ENCODE peak calls at places on chromosomes 4 and X, in six cellular contexts. One of them, this sample, is unnamed.

GRCh38 chrX:77422886-77423648 is 24.1 kb upstream of the FGF16 start:
- DNase-seq in stimulated activated CD8-positive, alpha-beta memory T cell treated with anti-CD3 and anti-CD28 coated beads, Interleukin-7, amount 100 ng/mL, for 4 hours: no peak
- DNase-seq in substantia nigra: no peak
- DNase-seq in endodermal cell: peak; percentile 87
- DNase-seq in MG63: no peak
- DNase-seq in fibroblast of lung: no peak
- DNase-seq in this sample: no peak

GRCh38 chr4:150283689-150284088 is 205.4 kb downstream of the DCLK2 start:
- DNase-seq in stimulated activated CD8-positive, alpha-beta memory T cell treated with anti-CD3 and anti-CD28 coated beads, Interleukin-7, amount 100 ng/mL, for 4 hours: no peak
- DNase-seq in substantia nigra: no peak
- DNase-seq in endodermal cell: no peak
- DNase-seq in MG63: no peak
- DNase-seq in fibroblast of lung: peak; percentile 98
- DNase-seq in this sample: no peak

GRCh38 chrX:129637217-129638109 is 17.3 kb downstream of the APLN start:
- DNase-seq in stimulated activated CD8-positive, alpha-beta memory T cell treated with anti-CD3 and anti-CD28 coated beads, Interleukin-7, amount 100 ng/mL, for 4 hours: peak; percentile 53
- DNase-seq in substantia nigra: peak; percentile 63
- DNase-seq in endodermal cell: peak; percentile 90
- DNase-seq in MG63: peak; percentile 47
- DNase-seq in fibroblast of lung: peak; percentile 30
- DNase-seq in this sample: peak; percentile 32

GRCh38 chr4:12889054-12889453 is 595.1 kb downstream of the RAB28 start:
- DNase-seq in stimulated activated CD8-positive, alpha-beta memory T cell treated with anti-CD3 and anti-CD28 coated beads, Interleukin-7, amount 100 ng/mL, for 4 hours: no peak
- DNase-seq in substantia nigra: no peak
- DNase-seq in endodermal cell: no peak
- DNase-seq in MG63: peak; percentile 23
- DNase-seq in fibroblast of lung: peak; percentile 11
- DNase-seq in this sample: peak; percentile 39

GRCh38 chr4:78310056-78310731 is 241.4 kb upstream of the ANXA3 start:
- DNase-seq in stimulated activated CD8-positive, alpha-beta memory T cell treated with anti-CD3 and anti-CD28 coated beads, Interleukin-7, amount 100 ng/mL, for 4 hours: no peak
- DNase-seq in substantia nigra: no peak
- DNase-seq in endodermal cell: no peak
- DNase-seq in MG63: no peak
- DNase-seq in fibroblast of lung: no peak
- DNase-seq in this sample: no peak

GRCh38 chrX:65769564-65770292 is 102.3 kb downstream of the MSN start:
- DNase-seq in stimulated activated CD8-positive, alpha-beta memory T cell treated with anti-CD3 and anti-CD28 coated beads, Interleukin-7, amount 100 ng/mL, for 4 hours: no peak
- DNase-seq in substantia nigra: no peak
- DNase-seq in endodermal cell: no peak
- DNase-seq in MG63: no peak
- DNase-seq in fibroblast of lung: no peak
- DNase-seq in this sample: no peak

GRCh38 chr4:183354213-183354612 is 32.0 kb upstream of the CLDN24 start:
- DNase-seq in stimulated activated CD8-positive, alpha-beta memory T cell treated with anti-CD3 and anti-CD28 coated beads, Interleukin-7, amount 100 ng/mL, for 4 hours: no peak
- DNase-seq in substantia nigra: no peak
- DNase-seq in endodermal cell: no peak
- DNase-seq in MG63: no peak
- DNase-seq in fibroblast of lung: no peak
- DNase-seq in this sample: no peak

GRCh38 chr4:76830612-76831474 is 67.1 kb downstream of the SOWAHB start:
- DNase-seq in stimulated activated CD8-positive, alpha-beta memory T cell treated with anti-CD3 and anti-CD28 coated beads, Interleukin-7, amount 100 ng/mL, for 4 hours: no peak
- DNase-seq in substantia nigra: no peak
- DNase-seq in endodermal cell: peak; percentile 71
- DNase-seq in MG63: peak; percentile 64
- DNase-seq in fibroblast of lung: peak; percentile 83
- DNase-seq in this sample: no peak

GRCh38 chr4:105158837-105159236 is 12.2 kb downstream of the TET2 start:
- DNase-seq in stimulated activated CD8-positive, alpha-beta memory T cell treated with anti-CD3 and anti-CD28 coated beads, Interleukin-7, amount 100 ng/mL, for 4 hours: no peak
- DNase-seq in substantia nigra: no peak
- DNase-seq in endodermal cell: peak; percentile 51
- DNase-seq in MG63: no peak
- DNase-seq in fibroblast of lung: peak; percentile 46
- DNase-seq in this sample: no peak

GRCh38 chrX:40809210-40809609 is 73.9 kb upstream of the MED14 start:
- DNase-seq in stimulated activated CD8-positive, alpha-beta memory T cell treated with anti-CD3 and anti-CD28 coated beads, Interleukin-7, amount 100 ng/mL, for 4 hours: no peak
- DNase-seq in substantia nigra: no peak
- DNase-seq in endodermal cell: no peak
- DNase-seq in MG63: no peak
- DNase-seq in fibroblast of lung: peak; percentile 17
- DNase-seq in this sample: no peak

GRCh38 chrX:39749135-39749534 is 348.6 kb downstream of the BCOR start:
- DNase-seq in stimulated activated CD8-positive, alpha-beta memory T cell treated with anti-CD3 and anti-CD28 coated beads, Interleukin-7, amount 100 ng/mL, for 4 hours: no peak
- DNase-seq in substantia nigra: no peak
- DNase-seq in endodermal cell: no peak
- DNase-seq in MG63: no peak
- DNase-seq in fibroblast of lung: no peak
- DNase-seq in this sample: no peak